ENCODE peak calls at places on chromosomes 3 and 15, in five cellular contexts. K is EH; J is HT-29; D is activated gamma-delta T cell treated with anti-CD3 and anti-CD28 coated beads, Interleukin-2, amount 50 U/mL, for 16 hours; Z is globus pallidus. E is an unnamed sample.

GRCh38 chr3:111949712-111950111 is 29.1 kb upstream of the ABHD10 start:
- DNase-seq in Z (no peak), J (no peak), K (no peak), D (no peak), E (no peak)

GRCh38 chr3:131711114-131711786 is 208.5 kb upstream of the MRPL3 start:
- DNase-seq in D (no peak), K (no peak), Z (no peak), J (no peak), E (no peak)

GRCh38 chr3:56467108-56467507 is 1.2 kb downstream of the ERC2 start:
- DNase-seq in D (no peak), K (peak; percentile 44), J (peak; percentile 9), Z (peak; percentile 81), E (peak; percentile 3)

GRCh38 chr3:10775259-10775658 is 40.8 kb upstream of the SLC6A11 start:
- DNase-seq in K (no peak), J (no peak), Z (no peak), D (no peak), E (no peak)

GRCh38 chr3:59023612-59024011 is 26.2 kb downstream of the CFAP20DC start:
- DNase-seq in Z (no peak), J (no peak), D (no peak), K (no peak), E (no peak)

GRCh38 chr3:180036678-180037455 is at the start of gene PEX5L:
- DNase-seq in J (no peak), K (peak; percentile 18), Z (peak; percentile 81), D (no peak), E (no peak)

GRCh38 chr3:187125319-187126031 is 13.8 kb downstream of the RPL39L start:
- DNase-seq in D (no peak), Z (no peak), K (no peak), J (no peak), E (no peak)

GRCh38 chr3:72746412-72747411 is 101.5 kb downstream of the SHQ1 start:
- DNase-seq in D (no peak), Z (no peak), K (peak; percentile 60), J (peak; percentile 14), E (no peak)

GRCh38 chr3:27585429-27585828 is 101.2 kb upstream of the SLC4A7 start:
- DNase-seq in J (no peak), Z (no peak), K (no peak), D (no peak), E (no peak)

GRCh38 chr15:85591622-85592021 is 203.1 kb downstream of the KLHL25 start:
- DNase-seq in D (no peak), K (no peak), J (no peak), Z (no peak), E (no peak)

GRCh38 chr3:12312010-12312409 is 23.1 kb downstream of the PPARG start:
- DNase-seq in J (no peak), D (no peak), Z (no peak), K (no peak), E (no peak)

GRCh38 chr3:126872701-126873100 is 110.2 kb upstream of the PLXNA1 start:
- DNase-seq in K (no peak), Z (no peak), J (no peak), D (no peak), E (no peak)

GRCh38 chr15:40471105-40471777 is 457 bp downstream of the CHST14 start:
- DNase-seq in Z (no peak), J (peak; percentile 5), D (peak; percentile 7), K (peak; percentile 13), E (no peak)

GRCh38 chr3:194906229-194906629 is 220.5 kb downstream of the FAM43A start:
- DNase-seq in J (no peak), K (peak; percentile 17), Z (no peak), D (no peak), E (peak; percentile 81)

GRCh38 chr3:132726341-132726823 is 4.2 kb upstream of the NPHP3 start:
- DNase-seq in J (peak; percentile 70), D (no peak), Z (peak; percentile 53), K (peak; percentile 49), E (no peak)

GRCh38 chr15:31016446-31016915 is 25.1 kb upstream of the MTMR10 start:
- DNase-seq in D (no peak), K (peak; percentile 95), J (no peak), Z (no peak), E (no peak)

GRCh38 chr3:12400795-12401194 is 83.5 kb upstream of the TSEN2 start:
- DNase-seq in J (no peak), K (peak; percentile 67), Z (no peak), D (no peak), E (peak; percentile 41)

GRCh38 chr3:55164876-55165275 is 237.0 kb upstream of the LRTM1 start:
- DNase-seq in K (peak; percentile 75), Z (no peak), D (no peak), J (no peak), E (no peak)